ENCODE peak calls at places on chromosomes 2 and 18, in eight cellular contexts. One of them, this sample, is unnamed.

GRCh38 chr2:193428336-193428818 is 1233.6 kb upstream of the TMEFF2 start:
- DNase-seq in activated T-cell treated with anti-CD3 and anti-CD28 coated beads for 1 hour: no peak
- DNase-seq in RPMI7951: no peak
- DNase-seq in cardiac muscle cell: no peak
- DNase-seq in dorsolateral prefrontal cortex: no peak
- DNase-seq in Right ventricle myocardium superior: no peak
- DNase-seq in foreskin fibroblast: no peak
- DNase-seq in M059J: no peak
- DNase-seq in this sample: no peak

GRCh38 chr2:216695401-216695821 is at the start of gene IGFBP5:
- DNase-seq in RPMI7951: peak
- DNase-seq in cardiac muscle cell: peak
- DNase-seq in M059J: peak
- DNase-seq in Right ventricle myocardium superior: peak
- DNase-seq in dorsolateral prefrontal cortex: peak
- DNase-seq in foreskin fibroblast: peak
- DNase-seq in activated T-cell treated with anti-CD3 and anti-CD28 coated beads for 1 hour: no peak
- DNase-seq in this sample: no peak

GRCh38 chr2:9440058-9440727 is 16.7 kb downstream of the CPSF3 start:
- DNase-seq in Right ventricle myocardium superior: no peak
- DNase-seq in activated T-cell treated with anti-CD3 and anti-CD28 coated beads for 1 hour: no peak
- DNase-seq in RPMI7951: no peak
- DNase-seq in foreskin fibroblast: peak
- DNase-seq in cardiac muscle cell: peak
- DNase-seq in M059J: no peak
- DNase-seq in dorsolateral prefrontal cortex: no peak
- DNase-seq in this sample: no peak

GRCh38 chr2:85804026-85804425 is 50.2 kb downstream of the ATOH8 start:
- DNase-seq in Right ventricle myocardium superior: no peak
- DNase-seq in activated T-cell treated with anti-CD3 and anti-CD28 coated beads for 1 hour: no peak
- DNase-seq in dorsolateral prefrontal cortex: peak
- DNase-seq in M059J: no peak
- DNase-seq in cardiac muscle cell: no peak
- DNase-seq in RPMI7951: no peak
- DNase-seq in foreskin fibroblast: no peak
- DNase-seq in this sample: no peak

GRCh38 chr18:36769611-36770314 is 59.0 kb downstream of the TPGS2 start:
- DNase-seq in dorsolateral prefrontal cortex: no peak
- DNase-seq in cardiac muscle cell: peak
- DNase-seq in RPMI7951: no peak
- DNase-seq in Right ventricle myocardium superior: no peak
- DNase-seq in foreskin fibroblast: no peak
- DNase-seq in M059J: no peak
- DNase-seq in activated T-cell treated with anti-CD3 and anti-CD28 coated beads for 1 hour: no peak
- DNase-seq in this sample: no peak

GRCh38 chr18:47987456-47987735 is 56.9 kb upstream of the SMAD2 start:
- DNase-seq in cardiac muscle cell: no peak
- DNase-seq in RPMI7951: no peak
- DNase-seq in M059J: no peak
- DNase-seq in activated T-cell treated with anti-CD3 and anti-CD28 coated beads for 1 hour: no peak
- DNase-seq in dorsolateral prefrontal cortex: no peak
- DNase-seq in foreskin fibroblast: no peak
- DNase-seq in Right ventricle myocardium superior: no peak
- DNase-seq in this sample: no peak

GRCh38 chr2:151478011-151478410 is 68.3 kb downstream of the RIF1 start:
- DNase-seq in foreskin fibroblast: peak
- DNase-seq in cardiac muscle cell: no peak
- DNase-seq in Right ventricle myocardium superior: no peak
- DNase-seq in activated T-cell treated with anti-CD3 and anti-CD28 coated beads for 1 hour: no peak
- DNase-seq in RPMI7951: peak
- DNase-seq in M059J: peak
- DNase-seq in dorsolateral prefrontal cortex: no peak
- DNase-seq in this sample: no peak

GRCh38 chr2:71596011-71596410 is 142.7 kb downstream of the DYSF start:
- DNase-seq in M059J: no peak
- DNase-seq in cardiac muscle cell: no peak
- DNase-seq in dorsolateral prefrontal cortex: peak
- DNase-seq in activated T-cell treated with anti-CD3 and anti-CD28 coated beads for 1 hour: no peak
- DNase-seq in Right ventricle myocardium superior: no peak
- DNase-seq in RPMI7951: no peak
- DNase-seq in foreskin fibroblast: no peak
- DNase-seq in this sample: no peak

GRCh38 chr2:66323496-66323895 is 111.4 kb upstream of the MEIS1 start:
- DNase-seq in activated T-cell treated with anti-CD3 and anti-CD28 coated beads for 1 hour: no peak
- DNase-seq in RPMI7951: no peak
- DNase-seq in cardiac muscle cell: no peak
- DNase-seq in M059J: no peak
- DNase-seq in foreskin fibroblast: no peak
- DNase-seq in dorsolateral prefrontal cortex: no peak
- DNase-seq in Right ventricle myocardium superior: no peak
- DNase-seq in this sample: no peak

GRCh38 chr18:43661570-43661969 is 384.3 kb upstream of the SYT4 start:
- DNase-seq in Right ventricle myocardium superior: no peak
- DNase-seq in RPMI7951: peak
- DNase-seq in dorsolateral prefrontal cortex: no peak
- DNase-seq in foreskin fibroblast: peak
- DNase-seq in M059J: peak
- DNase-seq in activated T-cell treated with anti-CD3 and anti-CD28 coated beads for 1 hour: no peak
- DNase-seq in cardiac muscle cell: peak
- DNase-seq in this sample: no peak

GRCh38 chr2:192195548-192196418 is 1.1 kb upstream of the TMEFF2 start:
- DNase-seq in RPMI7951: peak
- DNase-seq in dorsolateral prefrontal cortex: peak
- DNase-seq in foreskin fibroblast: no peak
- DNase-seq in Right ventricle myocardium superior: peak
- DNase-seq in activated T-cell treated with anti-CD3 and anti-CD28 coated beads for 1 hour: no peak
- DNase-seq in cardiac muscle cell: peak
- DNase-seq in M059J: peak
- DNase-seq in this sample: no peak

GRCh38 chr2:143716527-143716926 is 587.3 kb downstream of the ARHGAP15 start:
- DNase-seq in Right ventricle myocardium superior: no peak
- DNase-seq in activated T-cell treated with anti-CD3 and anti-CD28 coated beads for 1 hour: no peak
- DNase-seq in foreskin fibroblast: no peak
- DNase-seq in dorsolateral prefrontal cortex: no peak
- DNase-seq in cardiac muscle cell: peak
- DNase-seq in M059J: no peak
- DNase-seq in RPMI7951: no peak
- DNase-seq in this sample: no peak

GRCh38 chr2:100262555-100263320 is 59.6 kb downstream of the LONRF2 start:
- DNase-seq in cardiac muscle cell: peak
- DNase-seq in dorsolateral prefrontal cortex: peak
- DNase-seq in M059J: peak
- DNase-seq in foreskin fibroblast: peak
- DNase-seq in RPMI7951: peak
- DNase-seq in Right ventricle myocardium superior: peak
- DNase-seq in activated T-cell treated with anti-CD3 and anti-CD28 coated beads for 1 hour: peak
- DNase-seq in this sample: peak

GRCh38 chr2:190277234-190278112 is 42.2 kb downstream of the HIBCH start:
- DNase-seq in M059J: peak
- DNase-seq in Right ventricle myocardium superior: no peak
- DNase-seq in RPMI7951: peak
- DNase-seq in dorsolateral prefrontal cortex: no peak
- DNase-seq in cardiac muscle cell: peak
- DNase-seq in activated T-cell treated with anti-CD3 and anti-CD28 coated beads for 1 hour: no peak
- DNase-seq in foreskin fibroblast: peak
- DNase-seq in this sample: no peak

GRCh38 chr18:36340232-36340631 is 42.7 kb downstream of the FHOD3 start:
- DNase-seq in activated T-cell treated with anti-CD3 and anti-CD28 coated beads for 1 hour: no peak
- DNase-seq in M059J: no peak
- DNase-seq in Right ventricle myocardium superior: no peak
- DNase-seq in dorsolateral prefrontal cortex: no peak
- DNase-seq in RPMI7951: no peak
- DNase-seq in cardiac muscle cell: no peak
- DNase-seq in foreskin fibroblast: no peak
- DNase-seq in this sample: no peak

GRCh38 chr2:39504790-39505335 is 67.8 kb upstream of the MAP4K3 start:
- DNase-seq in activated T-cell treated with anti-CD3 and anti-CD28 coated beads for 1 hour: no peak
- DNase-seq in Right ventricle myocardium superior: no peak
- DNase-seq in M059J: no peak
- DNase-seq in cardiac muscle cell: peak
- DNase-seq in dorsolateral prefrontal cortex: no peak
- DNase-seq in RPMI7951: peak
- DNase-seq in foreskin fibroblast: peak
- DNase-seq in this sample: no peak

GRCh38 chr2:196415384-196415783 is 224.1 kb upstream of the CCDC150 start:
- DNase-seq in RPMI7951: no peak
- DNase-seq in foreskin fibroblast: no peak
- DNase-seq in M059J: no peak
- DNase-seq in Right ventricle myocardium superior: no peak
- DNase-seq in activated T-cell treated with anti-CD3 and anti-CD28 coated beads for 1 hour: no peak
- DNase-seq in cardiac muscle cell: no peak
- DNase-seq in dorsolateral prefrontal cortex: no peak
- DNase-seq in this sample: no peak

GRCh38 chr18:7609617-7610016 is 42.5 kb downstream of the PTPRM start:
- DNase-seq in RPMI7951: no peak
- DNase-seq in M059J: no peak
- DNase-seq in foreskin fibroblast: no peak
- DNase-seq in Right ventricle myocardium superior: no peak
- DNase-seq in dorsolateral prefrontal cortex: no peak
- DNase-seq in activated T-cell treated with anti-CD3 and anti-CD28 coated beads for 1 hour: no peak
- DNase-seq in cardiac muscle cell: no peak
- DNase-seq in this sample: no peak

GRCh38 chr2:86221066-86221684 is 21.9 kb downstream of the MRPL35 start:
- DNase-seq in cardiac muscle cell: peak
- DNase-seq in RPMI7951: peak
- DNase-seq in foreskin fibroblast: no peak
- DNase-seq in dorsolateral prefrontal cortex: no peak
- DNase-seq in activated T-cell treated with anti-CD3 and anti-CD28 coated beads for 1 hour: peak
- DNase-seq in Right ventricle myocardium superior: no peak
- DNase-seq in M059J: peak
- DNase-seq in this sample: no peak

GRCh38 chr2:111662039-111662740 is 221.8 kb downstream of the ANAPC1 start:
- DNase-seq in foreskin fibroblast: peak
- DNase-seq in M059J: peak
- DNase-seq in activated T-cell treated with anti-CD3 and anti-CD28 coated beads for 1 hour: no peak
- DNase-seq in RPMI7951: peak
- DNase-seq in Right ventricle myocardium superior: no peak
- DNase-seq in cardiac muscle cell: peak
- DNase-seq in dorsolateral prefrontal cortex: no peak
- DNase-seq in this sample: no peak

GRCh38 chr2:23926289-23926749 is 604 bp downstream of the ATAD2B start:
- DNase-seq in Right ventricle myocardium superior: peak
- DNase-seq in M059J: peak
- DNase-seq in RPMI7951: peak
- DNase-seq in activated T-cell treated with anti-CD3 and anti-CD28 coated beads for 1 hour: peak
- DNase-seq in foreskin fibroblast: no peak
- DNase-seq in dorsolateral prefrontal cortex: peak
- DNase-seq in cardiac muscle cell: no peak
- DNase-seq in this sample: peak

GRCh38 chr2:105746177-105747080 is 1.7 kb downstream of the NCK2 start:
- DNase-seq in cardiac muscle cell: no peak
- DNase-seq in dorsolateral prefrontal cortex: no peak
- DNase-seq in RPMI7951: no peak
- DNase-seq in foreskin fibroblast: no peak
- DNase-seq in Right ventricle myocardium superior: peak
- DNase-seq in activated T-cell treated with anti-CD3 and anti-CD28 coated beads for 1 hour: peak
- DNase-seq in M059J: no peak
- DNase-seq in this sample: peak

GRCh38 chr2:133379159-133379558 is 189.1 kb downstream of the NCKAP5 start:
- DNase-seq in activated T-cell treated with anti-CD3 and anti-CD28 coated beads for 1 hour: no peak
- DNase-seq in foreskin fibroblast: peak
- DNase-seq in Right ventricle myocardium superior: no peak
- DNase-seq in M059J: no peak
- DNase-seq in dorsolateral prefrontal cortex: no peak
- DNase-seq in cardiac muscle cell: no peak
- DNase-seq in RPMI7951: peak
- DNase-seq in this sample: no peak

GRCh38 chr2:193294371-193294770 is 1099.6 kb upstream of the TMEFF2 start:
- DNase-seq in foreskin fibroblast: no peak
- DNase-seq in dorsolateral prefrontal cortex: no peak
- DNase-seq in Right ventricle myocardium superior: no peak
- DNase-seq in RPMI7951: no peak
- DNase-seq in M059J: no peak
- DNase-seq in activated T-cell treated with anti-CD3 and anti-CD28 coated beads for 1 hour: no peak
- DNase-seq in cardiac muscle cell: no peak
- DNase-seq in this sample: no peak

GRCh38 chr2:241563571-241563980 is 5.0 kb downstream of the BOK start:
- DNase-seq in activated T-cell treated with anti-CD3 and anti-CD28 coated beads for 1 hour: no peak
- DNase-seq in M059J: no peak
- DNase-seq in Right ventricle myocardium superior: peak
- DNase-seq in dorsolateral prefrontal cortex: no peak
- DNase-seq in RPMI7951: no peak
- DNase-seq in cardiac muscle cell: no peak
- DNase-seq in foreskin fibroblast: no peak
- DNase-seq in this sample: no peak

GRCh38 chr18:2948038-2948437 is 64.9 kb downstream of the LPIN2 start:
- DNase-seq in M059J: peak
- DNase-seq in foreskin fibroblast: peak
- DNase-seq in cardiac muscle cell: peak
- DNase-seq in RPMI7951: peak
- DNase-seq in Right ventricle myocardium superior: no peak
- DNase-seq in dorsolateral prefrontal cortex: no peak
- DNase-seq in activated T-cell treated with anti-CD3 and anti-CD28 coated beads for 1 hour: no peak
- DNase-seq in this sample: no peak

GRCh38 chr18:30982285-30982992 is 60.1 kb downstream of the DSC3 start:
- DNase-seq in activated T-cell treated with anti-CD3 and anti-CD28 coated beads for 1 hour: no peak
- DNase-seq in dorsolateral prefrontal cortex: no peak
- DNase-seq in RPMI7951: no peak
- DNase-seq in Right ventricle myocardium superior: no peak
- DNase-seq in cardiac muscle cell: no peak
- DNase-seq in M059J: no peak
- DNase-seq in foreskin fibroblast: no peak
- DNase-seq in this sample: no peak

GRCh38 chr18:8778824-8779223 is 73.5 kb downstream of the MTCL1 start:
- DNase-seq in cardiac muscle cell: no peak
- DNase-seq in RPMI7951: no peak
- DNase-seq in Right ventricle myocardium superior: no peak
- DNase-seq in M059J: no peak
- DNase-seq in activated T-cell treated with anti-CD3 and anti-CD28 coated beads for 1 hour: no peak
- DNase-seq in foreskin fibroblast: no peak
- DNase-seq in dorsolateral prefrontal cortex: no peak
- DNase-seq in this sample: no peak

GRCh38 chr2:1091895-1092585 is 141.4 kb downstream of the SNTG2 start:
- DNase-seq in cardiac muscle cell: no peak
- DNase-seq in activated T-cell treated with anti-CD3 and anti-CD28 coated beads for 1 hour: no peak
- DNase-seq in M059J: peak
- DNase-seq in dorsolateral prefrontal cortex: no peak
- DNase-seq in foreskin fibroblast: peak
- DNase-seq in RPMI7951: no peak
- DNase-seq in Right ventricle myocardium superior: no peak
- DNase-seq in this sample: no peak

GRCh38 chr2:195658541-195658890 is 1.5 kb downstream of the SLC39A10 start:
- DNase-seq in dorsolateral prefrontal cortex: no peak
- DNase-seq in RPMI7951: peak
- DNase-seq in M059J: peak
- DNase-seq in foreskin fibroblast: peak
- DNase-seq in Right ventricle myocardium superior: no peak
- DNase-seq in cardiac muscle cell: peak
- DNase-seq in activated T-cell treated with anti-CD3 and anti-CD28 coated beads for 1 hour: no peak
- DNase-seq in this sample: no peak

GRCh38 chr2:159637988-159638501 is 21.7 kb upstream of the BAZ2B start:
- DNase-seq in RPMI7951: peak
- DNase-seq in activated T-cell treated with anti-CD3 and anti-CD28 coated beads for 1 hour: no peak
- DNase-seq in foreskin fibroblast: peak
- DNase-seq in Right ventricle myocardium superior: no peak
- DNase-seq in dorsolateral prefrontal cortex: no peak
- DNase-seq in cardiac muscle cell: peak
- DNase-seq in M059J: peak
- DNase-seq in this sample: no peak

GRCh38 chr18:55856191-55856590 is 268.2 kb upstream of the TCF4 start:
- DNase-seq in foreskin fibroblast: peak
- DNase-seq in M059J: peak
- DNase-seq in Right ventricle myocardium superior: no peak
- DNase-seq in cardiac muscle cell: peak
- DNase-seq in activated T-cell treated with anti-CD3 and anti-CD28 coated beads for 1 hour: no peak
- DNase-seq in dorsolateral prefrontal cortex: no peak
- DNase-seq in RPMI7951: peak
- DNase-seq in this sample: no peak

GRCh38 chr2:160473508-160474318 is 19.9 kb downstream of the RBMS1 start:
- DNase-seq in foreskin fibroblast: no peak
- DNase-seq in cardiac muscle cell: no peak
- DNase-seq in RPMI7951: no peak
- DNase-seq in activated T-cell treated with anti-CD3 and anti-CD28 coated beads for 1 hour: no peak
- DNase-seq in Right ventricle myocardium superior: no peak
- DNase-seq in dorsolateral prefrontal cortex: no peak
- DNase-seq in M059J: peak
- DNase-seq in this sample: no peak

GRCh38 chr18:57397440-57397839 is 37.7 kb upstream of the ONECUT2 start:
- DNase-seq in Right ventricle myocardium superior: no peak
- DNase-seq in activated T-cell treated with anti-CD3 and anti-CD28 coated beads for 1 hour: no peak
- DNase-seq in foreskin fibroblast: peak
- DNase-seq in cardiac muscle cell: no peak
- DNase-seq in M059J: peak
- DNase-seq in RPMI7951: peak
- DNase-seq in dorsolateral prefrontal cortex: no peak
- DNase-seq in this sample: no peak